ENCODE peak calls at places on chromosome 1, in four cellular contexts. U, X, J and F are unnamed samples.
A peak's percentile ranks its signal among the peaks of the same experiment; 100 is the strongest.

GRCh38 chr1:228303596-228303995 is 95.8 kb downstream of the OBSCN start:
- DNase-seq in X (no peak), U (no peak), J (peak; percentile 44), F (no peak)

GRCh38 chr1:112394743-112395062 is 1.3 kb upstream of the CTTNBP2NL start:
- DNase-seq in X (no peak), U (no peak), J (no peak), F (no peak)

GRCh38 chr1:27960762-27961645 is 1.2 kb downstream of the XKR8 start:
- DNase-seq in X (no peak), J (no peak), U (no peak), F (no peak)

GRCh38 chr1:191711961-191712360 is 446.3 kb upstream of the RGS18 start:
- DNase-seq in J (no peak), X (no peak), U (no peak), F (no peak)

GRCh38 chr1:22826630-22827580 is 116.3 kb downstream of the EPHB2 start:
- DNase-seq in J (peak; percentile 58), X (no peak), U (no peak), F (peak; percentile 78)

GRCh38 chr1:226731257-226731893 is 7.7 kb downstream of the ITPKB start:
- DNase-seq in X (no peak), U (no peak), J (no peak), F (no peak)

GRCh38 chr1:33893147-33893830 is 29.4 kb downstream of the HMGB4 start:
- DNase-seq in J (no peak), U (no peak), X (no peak), F (no peak)

GRCh38 chr1:158527190-158527815 is 26.9 kb downstream of the OR6Y1 start:
- DNase-seq in J (no peak), X (no peak), U (no peak), F (peak; percentile 20)

GRCh38 chr1:72915581-72915980 is 633.2 kb upstream of the NEGR1 start:
- DNase-seq in U (no peak), J (no peak), X (no peak), F (no peak)

GRCh38 chr1:22437573-22437972 is 14.1 kb upstream of the ZBTB40 start:
- DNase-seq in U (no peak), X (no peak), J (no peak), F (no peak)

GRCh38 chr1:21573971-21574458 is 64.8 kb downstream of the ALPL start:
- DNase-seq in U (peak; percentile 38), J (peak; percentile 83), X (peak; percentile 53), F (peak; percentile 60)

GRCh38 chr1:211327341-211327921 is 798 bp downstream of the TRAF5 start:
- DNase-seq in X (no peak), J (no peak), U (peak; percentile 65), F (peak; percentile 51)

GRCh38 chr1:159978107-159978398 is 24.0 kb upstream of the SLAMF9 start:
- DNase-seq in X (no peak), J (no peak), U (no peak), F (no peak)

GRCh38 chr1:211336161-211336560 is 9.5 kb downstream of the TRAF5 start:
- DNase-seq in J (no peak), X (no peak), U (no peak), F (no peak)

GRCh38 chr1:243974451-243975292 is 76.4 kb upstream of the ZBTB18 start:
- DNase-seq in X (no peak), U (no peak), J (no peak), F (no peak)

GRCh38 chr1:218521414-218522169 is 176.5 kb downstream of the TGFB2 start:
- DNase-seq in U (peak; percentile 34), J (no peak), X (peak; percentile 41), F (peak; percentile 17)

GRCh38 chr1:228207851-228208821 is at the start of gene OBSCN:
- DNase-seq in X (no peak), J (no peak), U (no peak), F (no peak)

GRCh38 chr1:221327954-221328353 is 413.9 kb downstream of the DUSP10 start:
- DNase-seq in J (no peak), U (no peak), X (no peak), F (no peak)

GRCh38 chr1:148309940-148310500 is 157.9 kb upstream of the NBPF11 start:
- DNase-seq in U (no peak), X (no peak), J (no peak), F (no peak)

GRCh38 chr1:28129150-28129549 is 40.7 kb upstream of the EYA3 start:
- DNase-seq in U (no peak), J (no peak), X (peak; percentile 63), F (peak; percentile 82)

GRCh38 chr1:19000065-19000464 is 43.6 kb upstream of the IFFO2 start:
- DNase-seq in X (no peak), U (no peak), J (no peak), F (no peak)

GRCh38 chr1:9942399-9942938 is 722 bp downstream of the LZIC start:
- DNase-seq in U (no peak), J (no peak), X (no peak), F (peak; percentile 60)

GRCh38 chr1:8368956-8369639 is 51.2 kb downstream of the SLC45A1 start:
- DNase-seq in X (no peak), U (no peak), J (no peak), F (no peak)

GRCh38 chr1:55833452-55834160 is 618.4 kb upstream of the USP24 start:
- DNase-seq in J (no peak), U (no peak), X (no peak), F (no peak)

GRCh38 chr1:152185544-152186391 is 26.7 kb upstream of the RPTN start:
- DNase-seq in J (no peak), X (peak; percentile 63), U (peak; percentile 23), F (peak; percentile 64)

GRCh38 chr1:71593523-71593922 is 512.7 kb upstream of the ZRANB2 start:
- DNase-seq in U (no peak), X (no peak), J (no peak), F (no peak)
- TF ChIP-seq CTCF in U (no peak), X (no peak), J (no peak), F (no peak)

GRCh38 chr1:150841626-150842025 is 33.6 kb upstream of the CTSK start:
- DNase-seq in U (no peak), J (no peak), X (no peak), F (no peak)

GRCh38 chr1:150832597-150832996 is 24.5 kb upstream of the CTSK start:
- DNase-seq in U (no peak), X (no peak), J (no peak), F (no peak)

DNA sequence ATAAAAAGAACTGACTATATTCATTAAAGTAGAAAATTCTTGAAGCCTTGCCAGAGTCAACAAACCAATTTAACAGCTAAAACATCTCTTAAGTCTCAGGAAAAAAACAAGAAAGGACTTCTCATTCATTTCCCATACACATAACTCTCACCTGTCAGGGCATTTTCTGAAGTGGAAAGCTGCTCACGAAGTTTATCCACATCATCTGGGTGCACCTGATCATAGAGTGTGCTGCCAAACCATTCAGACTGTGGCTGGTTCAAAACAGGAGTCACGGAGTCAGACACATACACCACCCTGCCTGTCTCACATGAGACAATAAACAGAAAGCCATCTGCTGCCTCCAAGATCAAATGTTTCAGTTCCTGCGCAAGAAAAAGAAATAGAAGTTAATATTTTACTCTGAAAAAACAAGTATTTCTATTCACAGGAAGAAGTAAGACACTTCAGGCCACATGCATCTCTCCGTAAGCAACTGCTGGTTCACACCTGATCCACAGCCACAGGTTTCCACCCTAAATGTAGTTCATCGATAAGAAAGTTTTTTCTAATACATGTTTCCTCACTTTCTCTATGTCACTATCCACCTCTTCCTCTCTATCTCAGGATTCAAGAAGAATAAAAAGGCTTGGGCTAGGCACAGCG is 28.2 kb upstream of the CTSK start:
- DNase-seq in U (no peak), J (no peak), X (no peak), F (no peak)
- H3K27ac ChIP-seq in U (no peak overlapping the region), J (no peak overlapping the region), X (no peak overlapping the region), F (no peak overlapping the region)

GRCh38 chr1:171652234-171652822 is at the start of gene MYOC:
- DNase-seq in X (no peak), U (no peak), J (no peak), F (no peak)

GRCh38 chr1:171661076-171661650 is 8.7 kb upstream of the MYOC start:
- DNase-seq in X (no peak), J (no peak), U (no peak), F (no peak)

GRCh38 chr1:171654705-171655214 is 2.3 kb upstream of the MYOC start:
- DNase-seq in X (no peak), U (no peak), J (no peak), F (no peak)

GRCh38 chr1:171653796-171654704 is 1.6 kb upstream of the MYOC start:
- DNase-seq in U (no peak), J (peak; percentile 69), X (no peak), F (no peak)

DNA sequence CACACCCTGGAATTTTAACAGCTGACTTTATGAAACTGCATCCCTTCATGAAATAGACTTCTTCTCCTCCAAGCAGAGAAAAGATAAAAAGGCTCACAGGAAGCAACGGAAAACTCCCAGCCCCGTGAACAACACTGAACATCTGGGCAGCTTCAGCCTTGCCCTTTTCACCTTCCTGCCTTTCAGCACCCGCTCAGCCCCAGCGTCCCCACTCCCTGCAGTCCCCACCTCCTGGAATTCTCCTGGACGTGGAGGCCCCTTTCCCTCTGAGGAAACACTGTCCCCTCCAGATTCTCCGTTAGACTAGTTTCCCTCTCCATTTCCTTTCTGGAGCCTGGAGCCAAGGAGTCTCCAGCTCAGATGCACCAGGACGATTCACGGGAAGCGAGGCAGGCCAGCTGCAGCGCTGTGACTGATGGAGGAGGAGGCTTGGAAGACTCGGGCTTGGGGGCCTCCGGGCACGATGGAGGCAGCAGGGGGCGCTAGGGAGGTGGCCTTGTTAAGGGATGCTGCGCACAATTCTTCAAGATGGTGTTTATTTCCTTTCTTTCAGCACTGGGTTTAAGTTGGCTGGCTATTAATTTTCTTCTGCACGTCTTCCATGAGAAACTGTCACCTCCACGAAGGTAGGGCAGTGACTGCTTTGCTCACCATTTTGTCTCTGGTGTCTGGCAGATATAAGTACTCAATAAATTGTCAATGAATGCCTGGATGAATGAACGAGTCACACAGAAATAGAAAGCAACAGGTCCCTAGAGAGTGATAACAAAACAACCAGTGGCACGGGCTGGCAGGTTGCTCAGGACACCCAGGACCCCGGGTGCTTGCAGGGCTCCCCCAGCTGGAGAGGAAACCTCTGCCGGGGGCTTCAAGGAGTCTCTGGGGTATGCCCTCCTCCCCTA is 3.0 kb upstream of the MYOC start:
- DNase-seq in J (peak; percentile 71), X (peak; percentile 18), U (peak; percentile 26), F (no peak)
- TF ChIP-seq CTCF in J (peak; percentile 48), X (peak; percentile 40), U (no peak), F (peak; percentile 7)

GRCh38 chr1:184672013-184672726 is 82.5 kb downstream of the EDEM3 start:
- DNase-seq in J (no peak), U (no peak), X (no peak), F (no peak)
- H3K27ac ChIP-seq in J (no peak overlapping the region), U (no peak overlapping the region), X (no peak overlapping the region), F (no peak overlapping the region)

DNA sequence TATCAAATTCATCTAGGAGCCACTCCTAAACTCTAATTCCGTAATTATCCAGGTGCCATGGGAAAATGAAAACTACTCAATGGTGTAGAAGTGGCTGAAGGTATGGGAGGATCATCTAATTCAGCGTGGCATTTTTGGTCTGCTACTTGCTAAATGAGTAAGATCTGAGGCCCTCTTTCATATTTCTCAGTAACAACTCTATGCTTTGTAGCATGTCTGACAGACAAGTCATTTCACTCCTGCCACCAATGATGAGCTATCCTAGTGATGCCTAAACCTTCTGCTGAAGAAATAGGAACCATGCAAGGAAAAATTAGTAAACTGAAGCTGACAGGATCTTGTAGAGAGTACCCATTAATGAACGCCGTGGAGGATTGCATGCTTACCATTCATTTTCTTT is 145.3 kb downstream of the NTNG1 start:
- DNase-seq in J (no peak), U (no peak), X (no peak), F (no peak)
- TF ChIP-seq CTCF in J (no peak), U (no peak), X (no peak), F (no peak)